ENCODE peak calls at places on chromosomes 13 and 19, in eight cellular contexts. H is T-helper 9 cell; K is Kasumi-1; L is ELR; Y is aorta; C is CD8-positive, alpha-beta memory T cell; A is endothelial cell; O is esophagus muscularis mucosa. P is an unnamed sample.

GRCh38 chr13:99361197-99361596 is 54.0 kb upstream of the GPR183 start:
- DNase-seq in H (no peak), K (no peak), L (no peak), Y (no peak), C (no peak), A (no peak), O (no peak), P (no peak)

GRCh38 chr19:15115080-15115479 is 7.9 kb downstream of the SYDE1 start:
- DNase-seq in H (no peak), K (no peak), L (no peak), Y (peak; percentile 90), C (no peak), A (no peak), O (no peak), P (no peak)

GRCh38 chr19:799076-799881 is 2.0 kb downstream of the PTBP1 start:
- DNase-seq in H (no peak), K (peak; percentile 24), L (peak; percentile 59), Y (no peak), C (no peak), A (no peak), O (no peak), P (peak; percentile 50)

GRCh38 chr13:27415116-27415515 is 9.3 kb upstream of the GTF3A start:
- DNase-seq in H (no peak), K (no peak), L (no peak), Y (no peak), C (no peak), A (no peak), O (no peak), P (no peak)

GRCh38 chr19:50328257-50329145 is 676 bp downstream of the KCNC3 start:
- DNase-seq in H (no peak), K (no peak), L (no peak), Y (peak; percentile 77), C (no peak), A (no peak), O (no peak), P (no peak)

GRCh38 chr19:3982701-3983541 is 2.3 kb downstream of the EEF2 start:
- DNase-seq in H (no peak), K (no peak), L (peak; percentile 88), Y (no peak), C (no peak), A (no peak), O (no peak), P (peak; percentile 11)

GRCh38 chr13:50075619-50076097 is 60.4 kb downstream of the KCNRG start:
- DNase-seq in H (no peak), K (no peak), L (no peak), Y (no peak), C (no peak), A (no peak), O (no peak), P (no peak)

GRCh38 chr19:33064778-33065550 is at the start of gene RHPN2:
- DNase-seq in H (peak; percentile 10), K (peak; percentile 38), L (peak; percentile 84), Y (peak; percentile 77), C (peak; percentile 21), A (peak; percentile 37), O (no peak), P (peak; percentile 77)

GRCh38 chr19:45790942-45791341 is 1.7 kb downstream of the DMWD start:
- DNase-seq in H (no peak), K (peak; percentile 87), L (no peak), Y (no peak), C (peak; percentile 51), A (no peak), O (no peak), P (peak; percentile 89)

GRCh38 chr13:26914624-26915023 is 154.0 kb upstream of the GPR12 start:
- DNase-seq in H (no peak), K (no peak), L (no peak), Y (no peak), C (no peak), A (no peak), O (no peak), P (peak; percentile 72)

GRCh38 chr19:9885077-9885552 is 50.0 kb downstream of the PIN1 start:
- DNase-seq in H (no peak), K (no peak), L (peak; percentile 38), Y (no peak), C (no peak), A (peak; percentile 9), O (no peak), P (no peak)

GRCh38 chr13:61414686-61415664 is 674 bp downstream of the PCDH20 start:
- DNase-seq in H (no peak), K (no peak), L (no peak), Y (peak; percentile 80), C (no peak), A (peak; percentile 71), O (no peak), P (no peak)

GRCh38 chr19:44806271-44806670 is 2.6 kb upstream of the BCAM start:
- DNase-seq in H (no peak), K (no peak), L (no peak), Y (no peak), C (no peak), A (no peak), O (no peak), P (no peak)

GRCh38 chr13:40236566-40237168 is 429.8 kb downstream of the FOXO1 start:
- DNase-seq in H (no peak), K (no peak), L (no peak), Y (peak; percentile 78), C (no peak), A (no peak), O (no peak), P (no peak)

GRCh38 chr13:79749985-79750551 is 269.1 kb downstream of the NDFIP2 start:
- DNase-seq in H (no peak), K (no peak), L (peak; percentile 68), Y (no peak), C (no peak), A (peak; percentile 27), O (no peak), P (no peak)

GRCh38 chr19:44741841-44742352 is 6.6 kb upstream of the BCL3 start:
- DNase-seq in H (no peak), K (peak; percentile 93), L (peak; percentile 99), Y (peak; percentile 99), C (no peak), A (no peak), O (peak; percentile 99), P (peak; percentile 96)

GRCh38 chr13:74687452-74688180 is 553.4 kb upstream of the KLF12 start:
- DNase-seq in H (no peak), K (no peak), L (no peak), Y (no peak), C (no peak), A (peak; percentile 63), O (no peak), P (no peak)

GRCh38 chr13:40668335-40668734 is 1.9 kb upstream of the FOXO1 start:
- DNase-seq in H (no peak), K (peak; percentile 53), L (peak; percentile 38), Y (no peak), C (peak; percentile 60), A (peak; percentile 29), O (peak; percentile 92), P (peak; percentile 22)

GRCh38 chr13:31951215-31951678 is 80.3 kb upstream of the FRY start:
- DNase-seq in H (no peak), K (peak; percentile 43), L (no peak), Y (no peak), C (peak; percentile 3), A (no peak), O (no peak), P (peak; percentile 94)

GRCh38 chr13:27790523-27790922 is 1.8 kb upstream of the GSX1 start:
- DNase-seq in H (no peak), K (no peak), L (no peak), Y (no peak), C (no peak), A (no peak), O (no peak), P (no peak)

GRCh38 chr19:10655457-10656312 is 1.5 kb downstream of the ILF3 start:
- DNase-seq in H (no peak), K (peak; percentile 8), L (peak; percentile 57), Y (no peak), C (no peak), A (peak; percentile 22), O (no peak), P (peak; percentile 75)

GRCh38 chr19:28288850-28289249 is 924.1 kb downstream of the UQCRFS1 start:
- DNase-seq in H (no peak), K (no peak), L (no peak), Y (no peak), C (no peak), A (no peak), O (no peak), P (no peak)

GRCh38 chr13:30864352-30865130 is 41.5 kb upstream of the MEDAG start:
- DNase-seq in H (no peak), K (no peak), L (peak; percentile 82), Y (no peak), C (no peak), A (no peak), O (no peak), P (no peak)

GRCh38 chr19:48780684-48781391 is 25.5 kb downstream of the FGF21 start:
- DNase-seq in H (no peak), K (no peak), L (peak; percentile 76), Y (no peak), C (no peak), A (no peak), O (no peak), P (peak; percentile 59)

GRCh38 chr13:97000295-97000925 is 6.1 kb upstream of the OXGR1 start:
- DNase-seq in H (no peak), K (no peak), L (peak; percentile 22), Y (no peak), C (no peak), A (no peak), O (no peak), P (no peak)